ENCODE peak calls at places on chromosomes 12 and 14, in seven cellular contexts. U is mesenchymal stem cell, W is H9, C is IMR-90, P is neuronal stem cell, Q is mesendoderm, K is trophoblast cell. F is an unnamed sample.

GRCh38 chr14:74946659-74947281 is 8.6 kb downstream of the PGF start:
- DNase-seq in Q (peak; percentile 43), K (no peak), W (no peak), U (no peak), C (no peak), P (no peak), F (no peak)

GRCh38 chr14:75607044-75607443 is 28.6 kb downstream of the FLVCR2 start:
- DNase-seq in Q (no peak), W (no peak), C (no peak), U (no peak), K (no peak), P (no peak), F (no peak)

GRCh38 chr12:15856097-15856982 is 25.8 kb upstream of the STRAP start:
- DNase-seq in W (no peak), C (peak; percentile 76), Q (peak; percentile 64), U (peak; percentile 78), K (peak; percentile 62), P (peak; percentile 56), F (peak; percentile 58)

GRCh38 chr12:55624056-55624455 is 12.6 kb upstream of the OR10P1 start:
- DNase-seq in Q (no peak), P (no peak), U (no peak), K (no peak), W (no peak), C (no peak), F (no peak)

GRCh38 chr12:99985129-99985570 is 414 bp upstream of the ANKS1B start:
- DNase-seq in W (no peak), K (no peak), U (no peak), P (no peak), C (no peak), Q (peak; percentile 48), F (no peak)

GRCh38 chr14:92037989-92038388 is 1.9 kb downstream of the TRIP11 start:
- DNase-seq in Q (no peak), U (no peak), P (no peak), C (peak; percentile 1), W (no peak), K (no peak), F (no peak)

GRCh38 chr12:87155616-87156015 is 873.6 kb downstream of the C12orf50 start:
- DNase-seq in K (no peak), W (no peak), C (peak; percentile 46), Q (no peak), P (no peak), U (peak; percentile 19), F (no peak)

GRCh38 chr12:132686831-132687210 is 321 bp downstream of the POLE start:
- DNase-seq in Q (peak; percentile 32), U (no peak), C (no peak), W (no peak), P (no peak), K (no peak), F (no peak)

GRCh38 chr12:121513464-121514183 is 67.2 kb downstream of the KDM2B start:
- DNase-seq in C (no peak), U (no peak), K (peak; percentile 16), P (no peak), Q (peak; percentile 85), W (peak; percentile 94), F (peak; percentile 78)

GRCh38 chr12:62893276-62893675 is 41.7 kb downstream of the PPM1H start:
- DNase-seq in W (no peak), C (no peak), U (no peak), P (no peak), Q (no peak), K (no peak), F (no peak)
- H2AK5ac ChIP-seq in W (no peak overlapping the region), C (no peak overlapping the region), U (no peak overlapping the region), P (no peak overlapping the region), Q (no peak overlapping the region), K (no peak overlapping the region), F (no peak overlapping the region)

GRCh38 chr14:58491593-58491992 is 64.1 kb downstream of the KIAA0586 start:
- DNase-seq in P (no peak), U (no peak), C (peak; percentile 45), Q (no peak), K (no peak), W (no peak), F (no peak)
- H2AK5ac ChIP-seq in P (no peak overlapping the region), U (no peak overlapping the region), C (no peak overlapping the region), Q (no peak overlapping the region), K (no peak overlapping the region), W (no peak overlapping the region), F (no peak overlapping the region)

DNA sequence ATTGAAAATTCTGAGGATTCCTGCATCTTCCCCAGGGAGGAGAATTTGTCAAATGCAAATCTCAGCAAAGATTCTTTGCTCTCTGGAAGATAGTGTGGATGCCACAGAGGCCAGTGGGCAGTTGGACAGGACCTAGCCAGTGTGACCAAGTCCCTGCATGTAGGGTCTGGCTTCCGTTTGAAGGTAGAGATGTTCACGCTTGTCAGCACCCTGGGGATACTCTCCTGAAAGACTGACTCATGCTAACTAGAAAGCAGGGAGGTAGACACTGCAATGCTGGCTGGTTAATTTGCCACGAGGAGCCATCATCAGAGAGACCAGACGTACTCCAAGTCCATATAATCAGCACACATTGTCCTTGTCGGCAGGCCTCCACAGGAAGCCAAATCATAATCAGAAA is 130.1 kb downstream of the SAMD4A start:
- DNase-seq in K (no peak), U (no peak), W (no peak), C (no peak), Q (no peak), P (no peak), F (no peak)
- H2AK5ac ChIP-seq in K (no peak overlapping the region), U (no peak overlapping the region), W (no peak overlapping the region), C (no peak overlapping the region), Q (no peak overlapping the region), P (no peak overlapping the region), F (no peak overlapping the region)

GRCh38 chr12:94229902-94230301 is 81.5 kb downstream of the PLXNC1 start:
- DNase-seq in U (no peak), P (no peak), C (no peak), W (no peak), K (no peak), Q (no peak), F (no peak)

GRCh38 chr12:94225506-94225905 is 77.1 kb downstream of the PLXNC1 start:
- DNase-seq in W (no peak), Q (no peak), U (no peak), P (no peak), K (no peak), C (no peak), F (no peak)

GRCh38 chr12:94225924-94226630 is 77.7 kb downstream of the PLXNC1 start:
- DNase-seq in C (no peak), Q (peak; percentile 61), U (no peak), W (peak; percentile 85), K (no peak), P (no peak), F (peak; percentile 75)

GRCh38 chr12:94228488-94228907 is 80.1 kb downstream of the PLXNC1 start:
- DNase-seq in K (no peak), W (no peak), Q (no peak), P (no peak), C (no peak), U (no peak), F (no peak)

GRCh38 chr12:94227066-94227465 is 78.7 kb downstream of the PLXNC1 start:
- DNase-seq in P (no peak), C (no peak), K (no peak), Q (no peak), U (no peak), W (no peak), F (no peak)
- H2AK5ac ChIP-seq in P (no peak overlapping the region), C (no peak overlapping the region), K (no peak overlapping the region), Q (no peak overlapping the region), U (no peak overlapping the region), W (no peak overlapping the region), F (no peak overlapping the region)

GRCh38 chr12:96529912-96530311 is 40.5 kb downstream of the CFAP54 start:
- DNase-seq in P (no peak), U (no peak), C (no peak), W (no peak), K (no peak), Q (no peak), F (no peak)

GRCh38 chr12:96534339-96534738 is 45.0 kb downstream of the CFAP54 start:
- DNase-seq in C (no peak), Q (no peak), U (no peak), K (no peak), P (no peak), W (no peak), F (no peak)
- H2AK5ac ChIP-seq in C (no peak overlapping the region), Q (no peak overlapping the region), U (no peak overlapping the region), K (no peak overlapping the region), P (no peak overlapping the region), W (no peak overlapping the region), F (no peak overlapping the region)

GRCh38 chr12:11739980-11740379 is 90.5 kb downstream of the ETV6 start:
- DNase-seq in U (no peak), W (no peak), P (no peak), K (no peak), Q (no peak), C (no peak), F (no peak)
- H2AK5ac ChIP-seq in U (no peak overlapping the region), W (no peak overlapping the region), P (no peak overlapping the region), K (no peak overlapping the region), Q (no peak overlapping the region), C (no peak overlapping the region), F (no peak overlapping the region)

DNA sequence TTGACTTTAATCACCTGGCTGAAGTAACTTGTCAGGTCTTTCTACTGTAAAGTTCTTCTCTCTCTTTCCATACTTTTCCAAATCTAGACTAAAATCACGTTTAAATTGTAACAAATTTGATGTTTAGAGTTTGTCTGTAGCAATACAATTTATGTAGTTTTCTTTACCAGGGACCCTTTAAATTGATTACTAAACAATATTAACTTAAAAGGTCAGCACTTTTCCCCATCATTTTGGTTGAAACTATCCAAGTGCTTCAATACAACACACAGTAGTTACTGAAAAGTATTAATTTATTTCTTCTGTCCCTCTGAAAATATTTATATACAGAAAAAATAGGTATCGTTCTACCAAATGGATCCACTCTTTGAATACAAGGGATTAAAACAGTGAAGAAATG is 350.8 kb downstream of the SLC16A7 start:
- DNase-seq in P (no peak), W (no peak), K (no peak), Q (no peak), U (no peak), C (no peak), F (no peak)
- H2AK5ac ChIP-seq in P (no peak overlapping the region), W (no peak overlapping the region), K (no peak overlapping the region), Q (no peak overlapping the region), U (no peak overlapping the region), C (no peak overlapping the region), F (no peak overlapping the region)

GRCh38 chr14:104080557-104081492 is 4.7 kb upstream of the ASPG start:
- DNase-seq in K (no peak), C (no peak), W (no peak), U (no peak), P (no peak), Q (no peak), F (no peak)
- H2AK5ac ChIP-seq in K (no peak overlapping the region), C (no peak overlapping the region), W (no peak overlapping the region), U (no peak overlapping the region), P (peak overlapping the region; percentile 92), Q (no peak overlapping the region), F (no peak overlapping the region)

DNA sequence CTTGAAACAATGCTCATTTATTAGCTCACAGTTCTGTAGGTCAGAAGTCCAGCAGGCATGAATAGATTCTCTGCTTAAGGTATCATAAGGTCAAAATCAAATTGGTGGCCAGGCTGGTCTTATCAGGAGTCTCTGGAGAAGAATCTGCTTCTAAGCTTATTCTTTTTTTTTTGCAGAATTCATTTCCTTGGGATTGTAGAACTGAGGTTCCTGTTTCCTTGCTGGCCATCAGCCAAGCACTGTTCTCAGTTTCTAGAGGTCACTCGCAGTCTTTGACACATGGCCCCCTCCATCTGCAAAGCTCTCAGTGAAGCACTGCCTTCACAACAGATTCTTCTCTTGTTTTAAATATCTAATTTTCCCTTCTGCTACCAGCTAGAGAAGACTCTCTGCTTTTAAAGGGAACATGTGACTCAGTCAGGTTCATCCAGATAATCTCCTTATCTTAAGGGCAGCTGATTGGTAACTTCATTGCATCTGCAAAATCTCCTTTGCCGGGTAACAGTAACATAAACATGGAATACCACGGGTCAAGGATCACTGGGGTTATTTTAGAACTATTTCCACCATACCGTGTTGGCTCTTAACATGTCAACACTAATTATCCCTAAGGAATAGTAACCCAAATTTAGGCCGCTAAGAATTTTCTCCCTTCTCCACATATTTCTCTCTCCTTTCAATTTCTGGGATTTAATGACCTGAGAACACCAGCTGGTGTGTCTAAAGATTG is 25.3 kb downstream of the RHOJ start:
- DNase-seq in U (no peak), Q (no peak), K (no peak), W (no peak), C (no peak), P (no peak), F (no peak)
- H2AK5ac ChIP-seq in U (no peak overlapping the region), Q (no peak overlapping the region), K (no peak overlapping the region), W (no peak overlapping the region), C (no peak overlapping the region), P (no peak overlapping the region), F (no peak overlapping the region)